ENCODE peak calls at places on chromosomes 1 and 21, in ten cellular contexts. X, I, M, C, Q, Y, K, T, F and L are unnamed samples.

GRCh38 chr1:93042134-93042821 is 36.8 kb upstream of the MTF2 start:
- DNase-seq in F (peak; percentile 77), X (no peak), Y (no peak), I (no peak), M (peak; percentile 3), Q (no peak), K (no peak), T (no peak), C (no peak), L (peak; percentile 45)

GRCh38 chr21:31218830-31219608 is 125.0 kb downstream of the TIAM1 start:
- DNase-seq in Q (no peak), C (peak; percentile 9), Y (peak; percentile 93), F (no peak), K (peak; percentile 24), M (peak; percentile 28), X (no peak), T (peak; percentile 44), I (peak; percentile 31), L (peak; percentile 66)

GRCh38 chr21:32335601-32336575 is 37.2 kb downstream of the MRAP start:
- DNase-seq in Y (no peak), X (no peak), K (no peak), I (no peak), T (no peak), Q (peak; percentile 30), M (peak; percentile 63), C (no peak), F (no peak), L (no peak)

GRCh38 chr1:29498126-29499100 is 262.1 kb downstream of the PTPRU start:
- DNase-seq in M (peak; percentile 58), Y (peak; percentile 6), X (no peak), I (no peak), Q (peak; percentile 27), C (no peak), F (no peak), K (no peak), T (peak; percentile 11), L (no peak)

GRCh38 chr21:42337830-42338729 is 12.7 kb downstream of the TFF2 start:
- DNase-seq in Q (peak; percentile 76), K (peak; percentile 53), Y (peak; percentile 37), T (peak; percentile 90), X (peak; percentile 55), F (peak; percentile 64), I (no peak), M (peak; percentile 75), C (no peak), L (peak; percentile 90)

GRCh38 chr1:227317541-227318002 is 720 bp downstream of the CDC42BPA start:
- DNase-seq in I (peak; percentile 79), F (no peak), T (no peak), X (peak; percentile 76), C (no peak), Q (peak; percentile 56), Y (peak; percentile 68), M (peak; percentile 65), K (peak; percentile 39), L (peak; percentile 65)

GRCh38 chr21:32306021-32306780 is 7.5 kb downstream of the MRAP start:
- DNase-seq in Q (no peak), T (no peak), Y (no peak), M (peak; percentile 43), F (no peak), I (no peak), C (no peak), X (peak; percentile 49), K (peak; percentile 35), L (peak; percentile 14)

GRCh38 chr1:93155335-93155734 is 24.9 kb downstream of the TMED5 start:
- DNase-seq in T (no peak), I (no peak), M (no peak), Y (no peak), Q (no peak), X (no peak), K (no peak), F (no peak), C (no peak), L (no peak)

GRCh38 chr1:234626391-234626790 is 16.4 kb upstream of the IRF2BP2 start:
- DNase-seq in I (no peak), F (no peak), C (no peak), X (no peak), K (no peak), Y (no peak), Q (no peak), T (no peak), M (no peak), L (no peak)

GRCh38 chr21:41653944-41654625 is 112.8 kb downstream of the RIPK4 start:
- DNase-seq in Y (peak; percentile 40), M (peak; percentile 77), K (no peak), X (no peak), Q (no peak), F (no peak), T (no peak), I (peak; percentile 92), C (no peak), L (no peak)

GRCh38 chr1:46477153-46477929 is 12.3 kb upstream of the DMBX1 start:
- DNase-seq in F (peak; percentile 57), Y (peak; percentile 71), T (peak; percentile 85), C (no peak), K (peak; percentile 51), Q (peak; percentile 74), I (peak; percentile 69), X (peak; percentile 91), M (peak; percentile 76), L (peak; percentile 80)

GRCh38 chr1:8525291-8526275 is 207.7 kb downstream of the SLC45A1 start:
- DNase-seq in K (peak; percentile 92), F (peak; percentile 65), M (peak; percentile 99), Q (peak; percentile 92), T (peak; percentile 75), C (peak; percentile 52), I (peak; percentile 79), X (peak; percentile 79), Y (peak; percentile 95), L (peak; percentile 91)

GRCh38 chr1:174789399-174789798 is 210.3 kb upstream of the CACYBP start:
- DNase-seq in X (no peak), F (no peak), C (no peak), Y (peak; percentile 89), T (no peak), K (no peak), I (peak; percentile 77), Q (no peak), M (peak; percentile 92), L (no peak)
- H3K4me3 ChIP-seq in X (no peak overlapping the region), F (no peak overlapping the region), C (no peak overlapping the region), Y (no peak overlapping the region), T (no peak overlapping the region), K (no peak overlapping the region), I (no peak overlapping the region), Q (no peak overlapping the region), M (no peak overlapping the region), L (no peak overlapping the region)

DNA sequence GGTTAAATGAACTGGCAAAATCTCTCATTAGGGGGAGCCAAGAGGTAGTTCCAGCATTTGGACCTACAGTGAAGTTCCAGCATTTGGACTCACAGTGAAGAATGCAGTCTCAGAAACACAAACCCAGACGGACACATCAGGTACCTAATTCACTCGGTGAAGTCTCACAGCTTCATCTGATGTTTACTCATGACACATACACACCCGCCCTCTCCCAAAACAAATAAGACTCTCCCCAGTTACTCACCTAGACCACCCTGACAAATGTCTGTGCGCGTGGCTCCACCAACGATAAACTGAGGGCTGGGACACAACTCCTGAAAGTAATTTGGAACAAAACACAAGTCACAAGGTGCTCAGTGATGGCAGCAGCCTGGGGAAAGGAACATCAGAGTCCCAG is 11.4 kb downstream of the CAPN8 start:
- DNase-seq in I (peak; percentile 31), M (no peak), Q (no peak), X (no peak), Y (no peak), F (no peak), T (no peak), K (no peak), C (no peak), L (peak; percentile 41)
- H3K4me3 ChIP-seq in I (no peak overlapping the region), M (no peak overlapping the region), Q (no peak overlapping the region), X (no peak overlapping the region), Y (no peak overlapping the region), F (no peak overlapping the region), T (no peak overlapping the region), K (no peak overlapping the region), C (no peak overlapping the region), L (no peak overlapping the region)

GRCh38 chr1:207959995-207960745 is 49.2 kb upstream of the CD34 start:
- DNase-seq in C (no peak), K (no peak), Y (no peak), T (no peak), Q (no peak), X (no peak), F (no peak), M (peak; percentile 43), I (no peak), L (no peak)

GRCh38 chr1:207959141-207959825 is 48.4 kb upstream of the CD34 start:
- DNase-seq in C (peak; percentile 58), M (peak; percentile 56), Q (peak; percentile 56), F (no peak), T (peak; percentile 68), I (no peak), K (peak; percentile 86), Y (peak; percentile 69), X (peak; percentile 22), L (peak; percentile 54)

GRCh38 chr1:207956976-207957375 is 46.1 kb upstream of the CD34 start:
- DNase-seq in C (no peak), F (no peak), M (no peak), I (no peak), T (no peak), K (no peak), Q (no peak), Y (no peak), X (no peak), L (no peak)

GRCh38 chr1:207962716-207963428 is 51.9 kb upstream of the CD34 start:
- DNase-seq in K (peak; percentile 61), C (no peak), F (no peak), I (peak; percentile 26), T (peak; percentile 76), M (peak; percentile 45), Q (peak; percentile 52), X (peak; percentile 80), Y (peak; percentile 41), L (peak; percentile 71)

GRCh38 chr1:207958376-207959139 is 47.6 kb upstream of the CD34 start:
- DNase-seq in K (no peak), X (no peak), M (no peak), C (no peak), F (no peak), Y (no peak), Q (no peak), I (no peak), T (no peak), L (no peak)
- H3K4me3 ChIP-seq in K (peak overlapping the region; percentile 53), X (no peak overlapping the region), M (peak overlapping the region; percentile 52), C (peak overlapping the region; percentile 80), F (no peak overlapping the region), Y (peak overlapping the region; percentile 43), Q (peak overlapping the region; percentile 54), I (no peak overlapping the region), T (peak overlapping the region; percentile 58), L (peak overlapping the region; percentile 32)

GRCh38 chr21:30216041-30216723 is at the start of gene CLDN8:
- DNase-seq in I (no peak), T (no peak), K (no peak), Y (no peak), X (no peak), Q (no peak), F (no peak), M (no peak), C (no peak), L (peak; percentile 77)
- H3K4me3 ChIP-seq in I (no peak within 1 kb of the TSS), T (no peak within 1 kb of the TSS), K (no peak within 1 kb of the TSS), Y (no peak within 1 kb of the TSS), X (no peak within 1 kb of the TSS), Q (no peak within 1 kb of the TSS), F (no peak within 1 kb of the TSS), M (no peak within 1 kb of the TSS), C (no peak within 1 kb of the TSS), L (peak within 1 kb of the TSS; percentile 12)